ENCODE peak calls at places on chromosomes 13 and 19, in four cellular contexts. One of them, this sample, is unnamed.

GRCh38 chr13:112453874-112454647 is 77.9 kb downstream of the SPACA7 start:
- DNase-seq in gastrocnemius medialis: no peak
- DNase-seq in A549: no peak
- DNase-seq in Peyer's patch: no peak
- DNase-seq in this sample: no peak

GRCh38 chr19:14700711-14701110 is 10.9 kb downstream of the ZNF333 start:
- DNase-seq in gastrocnemius medialis: no peak
- DNase-seq in A549: no peak
- DNase-seq in Peyer's patch: no peak
- DNase-seq in this sample: no peak

GRCh38 chr19:35318679-35319448 is 10.1 kb upstream of the CD22 start:
- DNase-seq in gastrocnemius medialis: peak; percentile 30
- DNase-seq in A549: peak; percentile 84
- DNase-seq in Peyer's patch: no peak
- DNase-seq in this sample: no peak

GRCh38 chr13:93977986-93978385 is 501.5 kb downstream of the DCT start:
- DNase-seq in gastrocnemius medialis: no peak
- DNase-seq in A549: no peak
- DNase-seq in Peyer's patch: no peak
- DNase-seq in this sample: no peak

GRCh38 chr19:30103981-30104380 is 161.9 kb downstream of the URI1 start:
- DNase-seq in gastrocnemius medialis: no peak
- DNase-seq in A549: no peak
- DNase-seq in Peyer's patch: peak; percentile 21
- DNase-seq in this sample: no peak

GRCh38 chr13:35723820-35724219 is 247.3 kb upstream of the MAB21L1 start:
- DNase-seq in gastrocnemius medialis: no peak
- DNase-seq in A549: no peak
- DNase-seq in Peyer's patch: no peak
- DNase-seq in this sample: peak; percentile 53

GRCh38 chr19:34082289-34083077 is 89.8 kb upstream of the LSM14A start:
- DNase-seq in gastrocnemius medialis: no peak
- DNase-seq in A549: no peak
- DNase-seq in Peyer's patch: no peak
- DNase-seq in this sample: no peak

GRCh38 chr13:44726214-44726613 is 150.1 kb upstream of the TSC22D1 start:
- DNase-seq in gastrocnemius medialis: no peak
- DNase-seq in A549: no peak
- DNase-seq in Peyer's patch: no peak
- DNase-seq in this sample: no peak

GRCh38 chr13:98239156-98240076 is 62.3 kb upstream of the RNF113B start:
- DNase-seq in gastrocnemius medialis: no peak
- DNase-seq in A549: no peak
- DNase-seq in Peyer's patch: no peak
- DNase-seq in this sample: no peak

GRCh38 chr19:48826606-48827020 is 9.7 kb downstream of the HSD17B14 start:
- DNase-seq in gastrocnemius medialis: no peak
- DNase-seq in A549: peak; percentile 56
- DNase-seq in Peyer's patch: no peak
- DNase-seq in this sample: no peak

GRCh38 chr13:90321281-90321931 is 1026.1 kb upstream of the MIR17HG start:
- DNase-seq in gastrocnemius medialis: no peak
- DNase-seq in A549: no peak
- DNase-seq in Peyer's patch: no peak
- DNase-seq in this sample: no peak

GRCh38 chr19:48497728-48498575 is 13.7 kb downstream of the LMTK3 start:
- DNase-seq in gastrocnemius medialis: no peak
- DNase-seq in A549: no peak
- DNase-seq in Peyer's patch: peak; percentile 43
- DNase-seq in this sample: no peak

GRCh38 chr19:50261446-50261970 is 58.1 kb downstream of the MYH14 start:
- DNase-seq in gastrocnemius medialis: no peak
- DNase-seq in A549: no peak
- DNase-seq in Peyer's patch: no peak
- DNase-seq in this sample: no peak

GRCh38 chr19:15216363-15216762 is 15.6 kb upstream of the NOTCH3 start:
- DNase-seq in gastrocnemius medialis: no peak
- DNase-seq in A549: no peak
- DNase-seq in Peyer's patch: no peak
- DNase-seq in this sample: no peak

GRCh38 chr19:31263317-31263716 is 85.9 kb downstream of the TSHZ3 start:
- DNase-seq in gastrocnemius medialis: no peak
- DNase-seq in A549: no peak
- DNase-seq in Peyer's patch: no peak
- DNase-seq in this sample: no peak

GRCh38 chr19:46427518-46427917 is 1.2 kb downstream of the PNMA8C start:
- DNase-seq in gastrocnemius medialis: no peak
- DNase-seq in A549: no peak
- DNase-seq in Peyer's patch: no peak
- DNase-seq in this sample: no peak

GRCh38 chr19:46428278-46429141 is at the start of gene PNMA8C:
- DNase-seq in gastrocnemius medialis: no peak
- DNase-seq in A549: peak; percentile 31
- DNase-seq in Peyer's patch: no peak
- DNase-seq in this sample: peak; percentile 87

GRCh38 chr19:46426506-46427162 is 2.1 kb downstream of the PNMA8C start:
- DNase-seq in gastrocnemius medialis: no peak
- DNase-seq in A549: peak; percentile 81
- DNase-seq in Peyer's patch: no peak
- DNase-seq in this sample: peak; percentile 79

GRCh38 chr19:46423194-46423593 is 5.5 kb downstream of the PNMA8C start:
- DNase-seq in gastrocnemius medialis: no peak
- DNase-seq in A549: no peak
- DNase-seq in Peyer's patch: no peak
- DNase-seq in this sample: no peak

DNA sequence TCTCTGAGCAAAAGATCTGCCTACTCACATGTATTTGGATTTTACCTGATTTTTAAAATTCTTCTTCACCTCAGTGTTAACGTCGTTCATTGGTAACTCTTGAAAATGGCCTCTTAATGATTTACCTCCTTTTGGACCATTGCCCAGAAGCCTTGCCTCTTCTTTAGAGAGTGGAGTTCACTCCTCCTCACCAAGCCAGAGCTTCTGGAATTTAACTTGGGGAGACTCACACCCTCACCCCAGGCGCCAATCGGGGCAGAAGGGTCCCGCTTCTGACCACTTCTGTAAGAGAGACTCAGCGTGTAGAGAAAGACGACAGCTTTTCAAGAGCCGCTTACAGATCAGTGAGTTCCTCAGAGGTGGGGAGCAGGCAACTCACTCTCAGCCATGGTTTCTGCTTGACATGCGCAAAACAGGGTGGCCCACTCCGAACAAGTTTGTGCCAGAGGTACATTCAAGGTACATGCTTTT is 2.7 kb downstream of the PNMA8C start:
- DNase-seq in gastrocnemius medialis: no peak
- DNase-seq in A549: peak; percentile 70
- DNase-seq in Peyer's patch: no peak
- DNase-seq in this sample: no peak
- H3K27ac ChIP-seq in gastrocnemius medialis: no peak overlapping the region
- H3K27ac ChIP-seq in A549: peak overlapping the region; percentile 86
- H3K27ac ChIP-seq in Peyer's patch: no peak overlapping the region
- H3K27ac ChIP-seq in this sample: peak overlapping the region; percentile 61

DNA sequence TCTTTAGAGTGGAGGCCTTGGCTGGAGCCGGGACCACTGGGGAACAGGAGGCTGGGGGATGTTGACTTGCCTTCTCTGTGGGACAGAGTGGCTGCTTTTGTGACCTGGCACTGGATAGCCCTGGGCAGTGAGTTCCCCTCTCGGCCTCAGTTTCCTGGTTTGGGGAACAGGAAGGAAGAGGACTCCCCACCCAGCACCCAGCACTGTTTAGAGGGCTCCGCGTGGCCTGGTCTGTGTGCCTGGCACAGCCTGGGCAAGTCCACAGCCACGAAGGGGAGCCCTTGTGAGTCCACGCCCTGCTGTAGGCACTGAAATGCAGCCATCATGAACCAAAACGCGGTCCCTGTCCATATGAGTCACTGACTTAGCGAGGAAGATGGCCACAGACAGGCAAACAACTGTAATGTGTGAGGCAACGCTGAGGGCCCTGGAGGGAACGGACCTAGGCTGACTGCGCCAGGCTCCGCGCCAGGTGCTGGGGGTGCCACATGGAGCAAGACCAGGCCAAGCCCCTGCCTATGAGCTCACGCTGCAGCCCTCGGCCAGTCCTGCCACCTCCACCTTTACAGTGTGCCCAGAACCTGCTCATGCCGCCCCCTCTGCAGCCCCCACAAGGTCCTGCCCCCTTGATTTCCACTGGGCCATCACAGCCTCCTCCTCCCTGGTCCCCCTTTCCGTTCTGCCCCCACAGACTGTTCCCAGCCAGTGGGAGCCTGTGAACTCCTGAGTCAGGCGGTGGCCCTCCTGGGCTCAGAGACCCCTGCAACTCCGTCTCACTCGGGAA is 35.5 kb downstream of the PAK4 start:
- DNase-seq in gastrocnemius medialis: no peak
- DNase-seq in A549: no peak
- DNase-seq in Peyer's patch: no peak
- DNase-seq in this sample: no peak
- H3K4me3 ChIP-seq in gastrocnemius medialis: no peak overlapping the region
- H3K4me3 ChIP-seq in A549: no peak overlapping the region
- H3K4me3 ChIP-seq in Peyer's patch: no peak overlapping the region
- H3K4me3 ChIP-seq in this sample: no peak overlapping the region

DNA sequence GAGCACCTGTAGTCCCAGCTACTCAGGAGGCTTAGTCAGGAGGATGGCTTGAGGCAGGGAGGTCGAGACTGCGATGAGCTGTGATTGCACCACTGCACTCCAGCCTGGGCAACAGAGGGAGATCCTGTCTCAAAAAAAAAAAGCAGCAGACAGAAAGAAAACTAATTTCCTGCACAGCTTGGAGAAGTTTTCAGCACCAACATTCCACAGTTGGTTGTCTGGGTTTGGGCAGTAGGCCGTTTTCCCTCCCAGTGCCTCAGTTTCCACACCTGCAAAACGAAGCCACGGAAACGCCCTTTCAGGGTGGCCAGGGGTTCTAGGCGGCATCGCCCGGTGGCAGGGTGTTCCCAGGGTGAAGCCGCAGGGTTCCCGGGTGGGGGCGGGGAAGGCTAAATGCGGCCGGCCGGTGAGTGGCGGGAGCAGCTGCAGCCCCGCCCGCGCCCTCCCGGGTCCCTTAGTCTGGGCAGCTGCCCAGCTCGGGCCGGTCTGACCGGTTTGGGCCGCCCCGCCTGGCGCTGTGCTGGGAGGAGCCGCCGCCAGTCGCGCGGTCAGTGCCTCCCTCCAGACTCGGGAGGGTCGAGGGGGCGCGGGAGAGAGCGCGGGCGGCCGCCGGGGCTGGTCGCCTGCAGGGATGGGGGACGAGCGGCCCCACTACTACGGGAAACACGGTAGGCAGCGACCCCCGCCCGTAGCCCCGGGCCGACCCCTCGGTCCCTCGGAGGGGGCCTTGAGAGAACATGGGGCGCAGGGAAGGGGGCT is at the start of gene SLC44A2:
- DNase-seq in gastrocnemius medialis: peak; percentile 82
- DNase-seq in A549: no peak
- DNase-seq in Peyer's patch: peak; percentile 94
- DNase-seq in this sample: peak; percentile 88
- TF ChIP-seq POLR2A in gastrocnemius medialis: peak; percentile 82
- TF ChIP-seq POLR2A in A549: no peak
- TF ChIP-seq POLR2A in Peyer's patch: peak; percentile 55
- TF ChIP-seq POLR2A in this sample: peak; percentile 48

DNA sequence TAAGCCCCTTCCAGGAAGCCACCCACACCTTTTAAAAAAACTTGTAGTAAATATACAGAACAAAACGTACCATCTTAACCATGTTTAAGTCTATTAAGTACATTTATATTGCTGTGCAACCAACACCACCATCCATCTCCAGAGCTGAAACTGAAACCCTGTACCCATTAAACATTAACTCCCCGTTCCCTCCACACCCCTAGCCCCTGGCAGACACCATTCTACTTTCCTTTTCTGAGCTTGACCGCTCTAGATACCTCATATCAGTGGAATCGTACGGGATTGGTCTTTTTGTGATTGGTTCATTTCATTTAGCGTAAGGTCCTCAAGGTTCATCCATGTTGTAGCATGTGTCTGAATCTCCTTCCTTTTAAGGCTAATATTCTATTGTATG is 13.0 kb upstream of the SPATA13 start:
- DNase-seq in gastrocnemius medialis: no peak
- DNase-seq in A549: no peak
- DNase-seq in Peyer's patch: no peak
- DNase-seq in this sample: no peak
- H3K27ac ChIP-seq in gastrocnemius medialis: no peak overlapping the region
- H3K27ac ChIP-seq in A549: peak overlapping the region; percentile 85
- H3K27ac ChIP-seq in Peyer's patch: no peak overlapping the region
- H3K27ac ChIP-seq in this sample: no peak overlapping the region

This sample was measured in heart left ventricle.